ENCODE peak calls at places on chromosomes 1 and 21, in ten cellular contexts. D, A, N, J, S, Z, B, P, L and W are unnamed samples.

GRCh38 chr21:25572895-25573310 is 34.4 kb downstream of the MRPL39 start:
- DNase-seq in N (no peak), J (no peak), L (no peak), D (no peak), P (no peak), S (peak; percentile 30), Z (no peak), B (no peak), A (no peak), W (no peak)

GRCh38 chr1:94701796-94702439 is 118.2 kb upstream of the SLC44A3 start:
- DNase-seq in J (no peak), N (no peak), D (no peak), A (no peak), L (no peak), Z (no peak), P (no peak), S (no peak), B (no peak), W (no peak)

GRCh38 chr1:155392898-155393411 is 72.3 kb downstream of the RUSC1 start:
- DNase-seq in S (no peak), B (no peak), N (no peak), Z (no peak), L (no peak), P (no peak), J (no peak), D (no peak), A (no peak), W (no peak)

GRCh38 chr1:113247805-113248204 is 142.5 kb upstream of the MAGI3 start:
- DNase-seq in S (no peak), B (no peak), A (no peak), D (no peak), P (no peak), Z (no peak), L (no peak), N (no peak), J (no peak), W (no peak)

GRCh38 chr21:31556662-31557061 is 102.8 kb upstream of the SOD1 start:
- DNase-seq in N (no peak), P (no peak), J (no peak), D (no peak), B (no peak), Z (no peak), L (no peak), A (no peak), S (no peak), W (no peak)

GRCh38 chr1:29084196-29084521 is 39.5 kb downstream of the TMEM200B start:
- DNase-seq in S (no peak), L (no peak), Z (no peak), P (no peak), B (no peak), D (no peak), J (no peak), A (no peak), N (no peak), W (no peak)

GRCh38 chr21:43372663-43373386 is 54.1 kb downstream of the SIK1 start:
- DNase-seq in S (no peak), P (no peak), D (no peak), N (no peak), J (peak; percentile 74), A (no peak), B (peak; percentile 6), L (peak; percentile 87), Z (no peak), W (no peak)

GRCh38 chr1:47340227-47340626 is 6.6 kb downstream of the CMPK1 start:
- DNase-seq in P (no peak), N (no peak), A (no peak), D (no peak), J (no peak), Z (no peak), L (no peak), B (no peak), S (no peak), W (peak; percentile 44)

GRCh38 chr1:96598416-96599168 is 123.0 kb upstream of the PTBP2 start:
- DNase-seq in B (no peak), Z (no peak), S (no peak), P (no peak), D (peak; percentile 11), A (no peak), L (no peak), J (no peak), N (peak; percentile 33), W (peak; percentile 4)

GRCh38 chr1:20386682-20387081 is 96.0 kb downstream of the VWA5B1 start:
- DNase-seq in Z (no peak), D (no peak), J (no peak), S (no peak), P (no peak), A (no peak), L (no peak), B (no peak), N (peak; percentile 74), W (no peak)

GRCh38 chr1:167486090-167486824 is 32.1 kb downstream of the CD247 start:
- DNase-seq in D (no peak), B (no peak), L (no peak), Z (no peak), A (no peak), P (no peak), S (no peak), N (no peak), J (no peak), W (no peak)

GRCh38 chr1:31390071-31390470 is 17.2 kb upstream of the FABP3 start:
- DNase-seq in P (no peak), N (no peak), L (peak; percentile 67), S (no peak), Z (no peak), D (no peak), B (peak; percentile 85), J (peak; percentile 84), A (no peak), W (no peak)

GRCh38 chr1:157369808-157370521 is 182.3 kb downstream of the FCRL5 start:
- DNase-seq in L (peak; percentile 32), A (no peak), J (peak; percentile 53), N (peak; percentile 1), S (peak; percentile 96), D (peak; percentile 72), Z (peak; percentile 5), P (no peak), B (peak; percentile 40), W (peak; percentile 37)

GRCh38 chr1:246748006-246748405 is 23.8 kb downstream of the SCCPDH start:
- DNase-seq in P (no peak), L (no peak), A (no peak), S (no peak), B (no peak), Z (no peak), J (no peak), D (no peak), N (no peak), W (no peak)

GRCh38 chr1:167165948-167166702 is 54.6 kb upstream of the POU2F1 start:
- DNase-seq in J (no peak), S (no peak), N (no peak), L (no peak), D (peak; percentile 46), B (peak; percentile 67), P (no peak), Z (no peak), A (no peak), W (no peak)

GRCh38 chr1:25989860-25990650 is 7.8 kb downstream of the PAFAH2 start:
- DNase-seq in D (no peak), N (no peak), A (no peak), Z (no peak), J (no peak), P (no peak), L (no peak), S (no peak), B (no peak), W (no peak)

GRCh38 chr1:207913951-207914350 is 3.0 kb upstream of the CD34 start:
- DNase-seq in B (no peak), Z (no peak), P (no peak), N (no peak), S (no peak), J (no peak), A (no peak), D (no peak), L (no peak), W (no peak)

GRCh38 chr1:18734461-18735368 is 104.1 kb downstream of the PAX7 start:
- DNase-seq in L (no peak), Z (no peak), J (no peak), D (no peak), A (no peak), S (no peak), B (no peak), P (no peak), N (no peak), W (no peak)

GRCh38 chr1:95033843-95034242 is 38.9 kb downstream of the ALG14 start:
- DNase-seq in B (no peak), A (no peak), P (no peak), S (no peak), L (no peak), D (no peak), Z (no peak), N (no peak), J (no peak), W (peak; percentile 25)

GRCh38 chr1:209335090-209335692 is 248.3 kb upstream of the CAMK1G start:
- DNase-seq in J (no peak), P (no peak), B (peak; percentile 1), L (peak; percentile 48), S (peak; percentile 40), A (peak; percentile 26), D (peak; percentile 49), N (no peak), Z (no peak), W (peak; percentile 33)

GRCh38 chr1:3674100-3675094 is 22.1 kb downstream of the TP73 start:
- DNase-seq in P (no peak), Z (no peak), L (no peak), B (no peak), N (no peak), A (no peak), S (no peak), J (no peak), D (no peak), W (no peak)

GRCh38 chr1:115189814-115190541 is 100.7 kb upstream of the TSPAN2 start:
- DNase-seq in P (no peak), L (peak; percentile 88), D (no peak), Z (no peak), S (peak; percentile 51), B (peak; percentile 24), N (no peak), J (no peak), A (peak; percentile 50), W (peak; percentile 93)